ENCODE peak calls at places on chromosomes 11 and 22, in five cellular contexts. S is kidney epithelial cell, W is cardiac muscle cell, G is NB4, R is A673. D is an unnamed sample.

GRCh38 chr11:14908214-14908880 is 16.3 kb upstream of the CYP2R1 start:
- DNase-seq in S (no peak), W (peak), G (peak), R (peak), D (no peak)

GRCh38 chr11:1199689-1200610 is 22.9 kb upstream of the MUC5B start:
- DNase-seq in S (no peak), W (no peak), G (no peak), R (no peak), D (no peak)

GRCh38 chr22:28345304-28345703 is 334.3 kb downstream of the TTC28 start:
- DNase-seq in S (no peak), W (peak), G (no peak), R (no peak), D (no peak)

GRCh38 chr22:34696557-34696956 is 369.4 kb upstream of the ISX start:
- DNase-seq in S (no peak), W (peak), G (peak), R (peak), D (no peak)

GRCh38 chr11:88475991-88476418 is 138.5 kb upstream of the CTSC start:
- DNase-seq in S (no peak), W (no peak), G (no peak), R (no peak), D (peak)

GRCh38 chr11:123085497-123085896 is 23.6 kb upstream of the HSPA8 start:
- DNase-seq in S (no peak), W (no peak), G (no peak), R (no peak), D (no peak)

GRCh38 chr11:12235549-12235944 is 125.2 kb downstream of the MICAL2 start:
- DNase-seq in S (no peak), W (peak), G (peak), R (no peak), D (no peak)

GRCh38 chr11:108117746-108118371 is 3.5 kb upstream of the ACAT1 start:
- DNase-seq in S (peak), W (peak), G (peak), R (peak), D (no peak)

GRCh38 chr11:55942785-55943392 is 6.7 kb upstream of the OR5I1 start:
- DNase-seq in S (no peak), W (peak), G (peak), R (peak), D (peak)

GRCh38 chr11:96122601-96123044 is 198.7 kb upstream of the MTMR2 start:
- DNase-seq in S (no peak), W (no peak), G (no peak), R (peak), D (no peak)

GRCh38 chr11:101126551-101127347 is 2.9 kb downstream of the PGR start:
- DNase-seq in S (peak), W (peak), G (no peak), R (peak), D (peak)

GRCh38 chr11:101127348-101127698 is 2.3 kb downstream of the PGR start:
- DNase-seq in S (no peak), W (peak), G (no peak), R (peak), D (no peak)

GRCh38 chr11:101127699-101128570 is 1.7 kb downstream of the PGR start:
- DNase-seq in S (no peak), W (peak), G (no peak), R (peak), D (no peak)

GRCh38 chr11:101129203-101129943 is at the start of gene PGR:
- DNase-seq in S (no peak), W (peak), G (no peak), R (peak), D (no peak)

DNA sequence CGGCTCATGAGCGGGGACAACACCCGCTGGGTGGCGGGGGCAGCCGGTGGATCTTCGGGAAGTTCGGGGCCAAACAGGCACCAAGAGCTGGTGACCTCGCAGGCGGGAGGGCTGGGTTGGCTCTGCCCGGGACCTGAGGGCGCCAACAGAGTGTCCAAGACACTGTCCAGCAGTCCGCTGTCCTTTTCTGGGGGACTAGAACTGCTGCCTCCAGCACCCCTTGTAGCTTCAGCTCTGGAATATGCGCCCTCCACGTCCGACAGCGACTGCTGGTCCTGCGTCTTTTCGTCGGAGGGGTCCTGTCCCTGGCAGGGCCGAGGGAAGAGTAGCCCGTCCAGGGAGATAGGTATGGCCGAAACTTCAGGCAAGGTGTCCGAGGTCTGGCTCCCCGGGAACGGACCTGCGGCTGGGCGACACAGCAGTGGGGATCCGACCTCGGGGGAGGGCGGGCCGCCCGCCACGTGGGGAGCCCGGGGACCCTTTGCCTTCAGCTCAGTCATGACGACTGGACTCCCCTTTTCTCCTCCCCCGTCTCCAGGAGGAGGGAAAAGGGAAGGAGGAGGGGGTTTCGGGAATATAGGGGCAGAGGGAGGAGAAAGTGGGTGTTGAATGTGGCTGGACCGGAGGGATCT is 926 bp downstream of the PGR start:
- DNase-seq in S (no peak), W (peak), G (no peak), R (no peak), D (no peak)
- H3K4me3 ChIP-seq in S (no peak), W (peak), G (no peak), R (peak), D (no peak)

GRCh38 chr11:92306966-92307504 is 82.4 kb downstream of the FAT3 start:
- DNase-seq in S (no peak), W (no peak), G (no peak), R (no peak), D (no peak)

GRCh38 chr11:92308366-92308765 is 83.7 kb downstream of the FAT3 start:
- DNase-seq in S (no peak), W (no peak), G (no peak), R (no peak), D (no peak)

GRCh38 chr11:92314499-92314898 is 89.9 kb downstream of the FAT3 start:
- DNase-seq in S (no peak), W (no peak), G (no peak), R (no peak), D (no peak)

GRCh38 chr11:92316410-92316809 is 91.8 kb downstream of the FAT3 start:
- DNase-seq in S (no peak), W (no peak), G (no peak), R (no peak), D (no peak)

GRCh38 chr11:92311616-92312449 is 87.2 kb downstream of the FAT3 start:
- DNase-seq in S (no peak), W (no peak), G (no peak), R (no peak), D (no peak)
- TF ChIP-seq CTCF in S (no peak), W (no peak), G (no peak), R (peak), D (peak)

GRCh38 chr22:46063861-46064235 is 86.5 kb upstream of the PPARA start:
- DNase-seq in S (no peak), W (no peak), G (no peak), R (no peak), D (no peak)
- H3K4me3 ChIP-seq in S (no peak), W (no peak), G (no peak), R (no peak), D (no peak)

GRCh38 chr11:27864046-27865025 is 164.1 kb upstream of the BDNF start:
- DNase-seq in S (peak), W (no peak), G (no peak), R (no peak), D (peak)
- TF ChIP-seq CTCF in S (no peak), W (no peak), G (no peak), R (no peak), D (peak)

GRCh38 chr11:134266440-134266839 is 9.7 kb upstream of the GLB1L3 start:
- DNase-seq in S (no peak), W (no peak), G (no peak), R (no peak), D (no peak)
- H3K4me3 ChIP-seq in S (no peak), W (no peak), G (no peak), R (no peak), D (no peak)